ENCODE peak calls at places on chromosomes 4 and X, in five cellular contexts. M is activated naive CD4-positive, alpha-beta T cell treated with anti-CD3 and anti-CD28 coated beads for 36 hours; R is CD8-positive, alpha-beta T cell; G is fibroblast of pulmonary artery; P is amniotic stem cell. F is an unnamed sample.

GRCh38 chrX:119734897-119735339 is 23.5 kb upstream of the SOWAHD start:
- DNase-seq in R (no peak), M (no peak), G (no peak), P (no peak), F (peak; percentile 78)

GRCh38 chr4:15688056-15688455 is 6.4 kb downstream of the FAM200B start:
- DNase-seq in G (no peak), P (no peak), R (no peak), M (no peak), F (no peak)

GRCh38 chrX:16743604-16744325 is 24.4 kb downstream of the SYAP1 start:
- DNase-seq in M (no peak), G (peak; percentile 63), R (no peak), P (peak; percentile 4), F (no peak)

GRCh38 chrX:68839771-68840170 is 10.9 kb downstream of the EFNB1 start:
- DNase-seq in R (no peak), G (no peak), P (no peak), M (no peak), F (no peak)

GRCh38 chrX:111823068-111823467 is 52.9 kb upstream of the TRPC5OS start:
- DNase-seq in R (no peak), G (no peak), P (no peak), M (peak; percentile 4), F (no peak)

GRCh38 chrX:48945517-48946348 is 11.7 kb downstream of the OTUD5 start:
- DNase-seq in G (peak; percentile 62), R (peak; percentile 10), M (peak; percentile 70), P (peak; percentile 5), F (no peak)

GRCh38 chr4:86346320-86346719 is 13.5 kb downstream of the MAPK10 start:
- DNase-seq in M (no peak), P (no peak), G (no peak), R (no peak), F (no peak)

GRCh38 chrX:135484636-135485289 is 35.7 kb upstream of the INTS6L start:
- DNase-seq in P (peak; percentile 3), G (peak; percentile 68), M (peak; percentile 20), R (no peak), F (no peak)

GRCh38 chrX:22338740-22339139 is 66.0 kb downstream of the CBLL2 start:
- DNase-seq in P (no peak), G (no peak), M (no peak), R (no peak), F (no peak)

GRCh38 chrX:13360146-13360545 is 40.3 kb upstream of the ATXN3L start:
- DNase-seq in P (no peak), G (no peak), R (no peak), M (peak; percentile 10), F (no peak)

GRCh38 chrX:22278375-22278774 is 5.7 kb downstream of the CBLL2 start:
- DNase-seq in R (no peak), G (no peak), M (no peak), P (no peak), F (no peak)

GRCh38 chrX:141879616-141880015 is 24.1 kb upstream of the MAGEC1 start:
- DNase-seq in P (no peak), R (no peak), M (no peak), G (no peak), F (no peak)

GRCh38 chr4:76803522-76803921 is 94.4 kb downstream of the SOWAHB start:
- DNase-seq in G (peak; percentile 81), M (no peak), R (no peak), P (peak; percentile 37), F (no peak)

F was measured in cardiac septum.